ENCODE peak calls at places on chromosomes 3 and 15, in ten cellular contexts. D, A, S, W, V, K, B, H, P and N are unnamed samples.

GRCh38 chr3:5054098-5054497 is 68.0 kb upstream of the ARL8B start:
- DNase-seq in D (no peak), A (no peak), S (no peak), W (no peak), V (no peak), K (no peak), B (no peak), H (no peak), P (no peak), N (no peak)

GRCh38 chr15:64894395-64895056 is 17.2 kb upstream of the ANKDD1A start:
- DNase-seq in D (no peak), A (peak; percentile 83), S (no peak), W (no peak), V (peak; percentile 86), K (peak; percentile 42), B (peak; percentile 96), H (peak; percentile 75), P (no peak), N (no peak)

GRCh38 chr3:159852821-159853505 is 135.7 kb upstream of the IL12A start:
- DNase-seq in D (peak; percentile 66), A (peak; percentile 38), S (no peak), W (peak; percentile 60), V (no peak), K (peak; percentile 64), B (no peak), H (peak; percentile 62), P (peak; percentile 56), N (peak; percentile 64)

GRCh38 chr3:100216713-100217112 is 44.1 kb upstream of the TBC1D23 start:
- DNase-seq in D (peak; percentile 71), A (no peak), S (no peak), W (no peak), V (no peak), K (no peak), B (no peak), H (no peak), P (peak; percentile 68), N (no peak)

GRCh38 chr3:100289339-100289738 is 28.5 kb downstream of the TBC1D23 start:
- DNase-seq in D (no peak), A (no peak), S (no peak), W (peak; percentile 40), V (peak; percentile 2), K (no peak), B (no peak), H (no peak), P (peak; percentile 37), N (no peak)

GRCh38 chr15:60804986-60805949 is 326.3 kb upstream of the ICE2 start:
- DNase-seq in D (peak; percentile 16), A (no peak), S (no peak), W (peak; percentile 82), V (no peak), K (peak; percentile 10), B (no peak), H (peak; percentile 93), P (peak; percentile 74), N (no peak)

GRCh38 chr15:42385206-42385979 is 26.1 kb downstream of the CAPN3 start:
- DNase-seq in D (peak; percentile 21), A (peak; percentile 80), S (no peak), W (peak; percentile 75), V (peak; percentile 73), K (peak; percentile 62), B (no peak), H (peak; percentile 80), P (peak; percentile 62), N (peak; percentile 62)

GRCh38 chr3:151798476-151798875 is 15.4 kb upstream of the AADAC start:
- DNase-seq in D (no peak), A (no peak), S (no peak), W (no peak), V (no peak), K (no peak), B (no peak), H (no peak), P (peak; percentile 23), N (no peak)

GRCh38 chr3:53845103-53845880 is 927 bp downstream of the CHDH start:
- DNase-seq in D (peak; percentile 37), A (peak; percentile 80), S (no peak), W (peak; percentile 17), V (peak; percentile 20), K (peak; percentile 44), B (no peak), H (peak; percentile 82), P (peak; percentile 13), N (peak; percentile 34)

GRCh38 chr3:124606180-124606579 is 124.1 kb upstream of the UMPS start:
- DNase-seq in D (no peak), A (no peak), S (no peak), W (no peak), V (no peak), K (no peak), B (no peak), H (no peak), P (no peak), N (no peak)

GRCh38 chr3:79473993-79474392 is 293.8 kb downstream of the ROBO1 start:
- DNase-seq in D (peak; percentile 54), A (no peak), S (no peak), W (no peak), V (no peak), K (no peak), B (no peak), H (no peak), P (no peak), N (no peak)

GRCh38 chr3:182795383-182795782 is 2.1 kb downstream of the ATP11B start:
- DNase-seq in D (peak; percentile 66), A (no peak), S (no peak), W (no peak), V (peak; percentile 76), K (no peak), B (peak; percentile 55), H (no peak), P (no peak), N (no peak)

GRCh38 chr3:182794455-182794773 is 1.1 kb downstream of the ATP11B start:
- DNase-seq in D (no peak), A (no peak), S (no peak), W (no peak), V (peak; percentile 36), K (no peak), B (no peak), H (no peak), P (no peak), N (no peak)

GRCh38 chr3:182794806-182795369 is 1.6 kb downstream of the ATP11B start:
- DNase-seq in D (peak; percentile 7), A (no peak), S (no peak), W (no peak), V (no peak), K (no peak), B (no peak), H (no peak), P (peak; percentile 20), N (no peak)

GRCh38 chr3:182792901-182793662 is at the start of gene ATP11B:
- DNase-seq in D (peak; percentile 66), A (peak; percentile 87), S (no peak), W (peak; percentile 49), V (peak; percentile 88), K (peak; percentile 62), B (peak; percentile 80), H (peak; percentile 71), P (peak; percentile 41), N (peak; percentile 68)

GRCh38 chr3:182793663-182794454 is 555 bp downstream of the ATP11B start:
- DNase-seq in D (peak; percentile 60), A (peak; percentile 71), S (no peak), W (peak; percentile 39), V (peak; percentile 70), K (peak; percentile 42), B (peak; percentile 48), H (peak; percentile 44), P (peak; percentile 37), N (peak; percentile 43)
- TF ChIP-seq CTCF in D (no peak), A (no peak), S (no peak), W (no peak), V (no peak), K (no peak), B (no peak), H (no peak), P (no peak), N (no peak)

GRCh38 chr3:51873253-51873766 is 2.1 kb downstream of the IQCF5 start:
- DNase-seq in D (no peak), A (no peak), S (no peak), W (no peak), V (no peak), K (no peak), B (no peak), H (no peak), P (no peak), N (no peak)

GRCh38 chr3:51874411-51874810 is 990 bp downstream of the IQCF5 start:
- DNase-seq in D (no peak), A (no peak), S (no peak), W (no peak), V (no peak), K (no peak), B (no peak), H (no peak), P (no peak), N (no peak)

GRCh38 chr3:51875501-51875900 is at the start of gene IQCF5:
- DNase-seq in D (no peak), A (no peak), S (no peak), W (no peak), V (no peak), K (no peak), B (no peak), H (no peak), P (no peak), N (no peak)

GRCh38 chr3:51874889-51875288 is 512 bp downstream of the IQCF5 start:
- DNase-seq in D (no peak), A (no peak), S (no peak), W (no peak), V (no peak), K (no peak), B (no peak), H (no peak), P (no peak), N (no peak)

DNA sequence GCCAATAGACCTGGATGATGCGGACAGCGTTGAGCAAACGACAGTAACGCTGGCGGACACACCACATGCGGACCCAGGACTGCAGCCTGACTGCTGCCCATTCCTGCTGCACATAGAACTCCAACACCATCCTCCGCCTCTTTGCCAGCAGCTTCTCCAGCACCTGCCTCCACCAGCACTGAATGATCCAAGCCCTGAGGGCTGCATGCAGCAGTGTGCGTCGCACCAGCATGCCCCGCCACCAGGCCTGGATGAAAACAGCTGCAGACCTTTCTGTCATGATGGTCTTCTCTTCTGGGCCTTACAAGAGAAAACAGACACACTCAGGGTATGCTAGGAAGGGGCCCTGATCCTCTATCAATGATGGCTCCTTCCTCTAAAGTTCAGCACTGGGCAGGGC is 1.5 kb downstream of the IQCF5 start:
- DNase-seq in D (no peak), A (no peak), S (no peak), W (no peak), V (no peak), K (no peak), B (no peak), H (no peak), P (no peak), N (no peak)
- TF ChIP-seq CTCF in D (no peak), A (no peak), S (no peak), W (no peak), V (no peak), K (no peak), B (no peak), H (no peak), P (no peak), N (no peak)

GRCh38 chr3:123412076-123412475 is 36.8 kb downstream of the ADCY5 start:
- DNase-seq in D (no peak), A (no peak), S (no peak), W (no peak), V (no peak), K (no peak), B (no peak), H (peak; percentile 59), P (no peak), N (no peak)
- TF ChIP-seq CTCF in D (no peak), A (no peak), S (no peak), W (no peak), V (no peak), K (no peak), B (no peak), H (peak; percentile 48), P (no peak), N (no peak)

GRCh38 chr3:39000008-39000450 is 51.7 kb downstream of the SCN11A start:
- DNase-seq in D (peak; percentile 92), A (peak; percentile 79), S (peak; percentile 24), W (peak; percentile 73), V (peak; percentile 72), K (no peak), B (no peak), H (peak; percentile 39), P (peak; percentile 79), N (no peak)
- TF ChIP-seq CTCF in D (peak; percentile 94), A (peak; percentile 93), S (peak; percentile 77), W (peak; percentile 96), V (peak; percentile 99), K (peak; percentile 61), B (peak; percentile 60), H (peak; percentile 97), P (peak; percentile 99), N (peak; percentile 66)